ENCODE peak calls at places on chromosomes 1 and 21, in ten cellular contexts. U is suprapubic skin; R is psoas muscle; Z is IMR-90; N is CD8-positive, alpha-beta T cell; X is Peyer's patch; G is neural progenitor cell; E is small intestine; V is prostate gland; Q is tibial artery. F is an unnamed sample.

GRCh38 chr1:10538608-10539355 is 64.0 kb downstream of the PEX14 start:
- DNase-seq in E (no peak), V (no peak), R (no peak), N (no peak), Z (peak), G (no peak), Q (no peak), X (no peak), U (no peak), F (no peak)

GRCh38 chr1:53062731-53063591 is 948 bp downstream of the PODN start:
- DNase-seq in N (no peak), Q (peak), Z (no peak), R (no peak), E (no peak), X (no peak), U (no peak), G (peak), V (no peak), F (no peak)

GRCh38 chr1:55363261-55363660 is 148.1 kb upstream of the USP24 start:
- DNase-seq in X (no peak), R (no peak), E (no peak), Q (no peak), N (no peak), V (no peak), Z (peak), U (no peak), G (no peak), F (no peak)

GRCh38 chr1:145977016-145977415 is 12.5 kb downstream of the POLR3GL start:
- DNase-seq in E (no peak), G (no peak), Z (no peak), X (no peak), Q (peak), U (peak), R (peak), N (no peak), V (no peak), F (no peak)

GRCh38 chr21:30839304-30839703 is 9.7 kb upstream of the KRTAP7-1 start:
- DNase-seq in Z (no peak), U (no peak), V (no peak), N (no peak), Q (no peak), E (peak), G (peak), X (no peak), R (no peak), F (no peak)

GRCh38 chr1:54989968-54990810 is 8.5 kb upstream of the BSND start:
- DNase-seq in G (no peak), Q (no peak), Z (peak), N (no peak), R (no peak), E (no peak), U (no peak), X (no peak), V (no peak), F (no peak)

GRCh38 chr1:248111157-248111556 is 16.2 kb downstream of the OR2L13 start:
- DNase-seq in N (no peak), V (no peak), G (no peak), Q (no peak), E (no peak), U (no peak), R (no peak), X (no peak), Z (no peak), F (no peak)

GRCh38 chr1:26279598-26280332 is at the start of gene SH3BGRL3:
- DNase-seq in X (peak), V (peak), E (peak), Q (peak), N (peak), R (peak), Z (peak), U (peak), G (peak), F (peak)

GRCh38 chr1:19825298-19825697 is 10.2 kb upstream of the RNF186 start:
- DNase-seq in Z (no peak), R (no peak), Q (no peak), X (no peak), N (no peak), E (peak), V (no peak), G (peak), U (no peak), F (no peak)

GRCh38 chr1:116409751-116410182 is 36.7 kb downstream of the ATP1A1 start:
- DNase-seq in E (no peak), G (peak), Z (peak), R (no peak), N (no peak), V (peak), Q (no peak), U (no peak), X (no peak), F (no peak)

GRCh38 chr1:55255901-55256300 is 40.7 kb upstream of the USP24 start:
- DNase-seq in G (no peak), Z (no peak), X (no peak), R (no peak), U (no peak), N (no peak), Q (no peak), E (no peak), V (no peak), F (no peak)

GRCh38 chr1:91335607-91336006 is 69.0 kb downstream of the HFM1 start:
- DNase-seq in U (no peak), G (no peak), N (no peak), Q (no peak), X (no peak), E (no peak), V (no peak), Z (peak), R (no peak), F (no peak)

GRCh38 chr1:156838972-156839371 is 19.9 kb downstream of the INSRR start:
- DNase-seq in Z (no peak), U (no peak), Q (no peak), E (peak), N (peak), V (no peak), G (peak), R (no peak), X (peak), F (no peak)

GRCh38 chr1:226335653-226336052 is 26.7 kb upstream of the LIN9 start:
- DNase-seq in N (no peak), G (no peak), E (no peak), X (no peak), V (no peak), Z (no peak), U (no peak), R (no peak), Q (no peak), F (no peak)

GRCh38 chr1:32798679-32799416 is 18.3 kb downstream of the YARS1 start:
- DNase-seq in X (no peak), R (no peak), G (no peak), N (no peak), Z (no peak), U (no peak), V (no peak), Q (no peak), E (no peak), F (no peak)

GRCh38 chr1:147479864-147480564 is 61.3 kb upstream of the BCL9 start:
- DNase-seq in Z (no peak), X (no peak), R (no peak), E (peak), Q (no peak), G (no peak), N (no peak), V (no peak), U (no peak), F (no peak)

GRCh38 chr1:21951576-21951870 is 14.4 kb upstream of the HSPG2 start:
- DNase-seq in U (no peak), V (no peak), N (no peak), E (no peak), Z (no peak), R (peak), Q (no peak), X (no peak), G (peak), F (no peak)

GRCh38 chr1:236673284-236673919 is 12.9 kb upstream of the ACTN2 start:
- DNase-seq in R (no peak), G (no peak), U (no peak), Q (no peak), Z (peak), V (no peak), X (no peak), E (no peak), N (no peak), F (no peak)

GRCh38 chr1:7387053-7387861 is 383.8 kb upstream of the VAMP3 start:
- DNase-seq in Z (no peak), V (no peak), E (no peak), R (no peak), N (no peak), Q (peak), G (no peak), U (peak), X (peak), F (no peak)

GRCh38 chr1:202165267-202165941 is 5.0 kb upstream of the PTPN7 start:
- DNase-seq in Z (no peak), U (no peak), E (no peak), R (no peak), N (no peak), V (no peak), Q (no peak), X (peak), G (no peak), F (no peak)

GRCh38 chr1:18632711-18633427 is 2.2 kb downstream of the PAX7 start:
- DNase-seq in Q (no peak), X (no peak), Z (no peak), N (no peak), V (no peak), G (peak), U (no peak), E (no peak), R (no peak), F (peak)

GRCh38 chr1:240758296-240758695 is 146.3 kb upstream of the GREM2 start:
- DNase-seq in E (no peak), Q (no peak), X (no peak), U (no peak), Z (no peak), R (no peak), N (no peak), G (no peak), V (no peak), F (no peak)

GRCh38 chr1:23779826-23780371 is 1.7 kb downstream of the PITHD1 start:
- DNase-seq in Q (no peak), E (no peak), X (no peak), N (no peak), V (no peak), G (no peak), Z (peak), R (no peak), U (no peak), F (no peak)

GRCh38 chr1:1344672-1345361 is 4.4 kb downstream of the DVL1 start:
- DNase-seq in X (no peak), R (peak), N (no peak), V (no peak), U (no peak), G (no peak), Z (peak), Q (no peak), E (peak), F (peak)

GRCh38 chr1:151196292-151196800 is 2.0 kb upstream of the PIP5K1A start:
- DNase-seq in R (peak), G (peak), N (no peak), V (peak), Q (peak), E (peak), Z (peak), X (peak), U (no peak), F (no peak)

DNA sequence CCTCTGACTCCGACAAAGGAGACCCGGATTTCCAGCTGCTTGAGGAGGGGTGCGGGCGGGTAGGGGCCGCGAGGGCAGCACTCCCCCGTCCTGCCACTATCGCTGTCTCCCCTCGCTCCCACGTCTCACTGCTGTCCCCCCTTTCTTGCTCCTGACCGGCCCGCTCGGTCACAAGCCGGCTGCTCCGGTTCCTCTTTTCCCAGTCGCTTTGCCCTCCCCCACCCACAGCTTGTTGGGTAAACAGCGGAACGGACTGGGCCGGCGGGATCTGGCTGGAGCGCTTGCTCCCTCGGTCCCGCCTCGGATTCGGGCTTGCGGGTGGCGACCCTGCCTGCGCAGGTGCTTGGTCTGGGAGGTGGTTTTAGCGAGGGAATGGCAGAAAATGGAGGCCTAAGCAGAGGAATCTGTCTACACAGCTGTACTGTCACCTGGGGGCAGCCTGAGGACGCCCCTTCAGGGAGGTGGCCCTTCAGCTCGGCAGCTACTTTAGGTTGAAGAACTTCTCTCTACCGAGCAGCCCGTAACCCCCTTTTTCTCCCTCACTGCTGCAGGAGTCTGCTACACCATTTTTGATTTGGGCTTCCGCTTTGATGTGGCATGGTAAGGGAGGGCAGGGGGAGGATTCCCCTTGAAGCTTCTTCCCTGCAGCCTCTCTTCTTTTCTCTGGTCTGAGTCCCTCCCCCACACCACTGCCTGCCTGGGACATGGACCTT is 645 bp downstream of the ATP6V0B start:
- DNase-seq in V (peak), U (peak), E (peak), X (peak), Q (peak), G (peak), N (peak), R (peak), Z (no peak), F (no peak)
- H3K27ac ChIP-seq in V (peak), U (peak), E (peak), X (peak), Q (peak), G (no peak), N (peak), R (peak), Z (peak), F (peak)

GRCh38 chr1:100249537-100250257 is at the start of gene DBT:
- DNase-seq in G (peak), U (peak), Z (peak), V (peak), X (peak), R (peak), E (peak), Q (peak), N (peak), F (peak)
- H3K4me3 ChIP-seq in G (peak), U (peak), Z (peak), V (peak), X (peak), R (peak), E (peak), Q (peak), N (peak), F (peak)

GRCh38 chr1:84692391-84692790 is 2.1 kb upstream of the SSX2IP start:
- DNase-seq in N (no peak), G (no peak), X (no peak), R (no peak), Z (no peak), Q (no peak), E (no peak), V (no peak), U (no peak), F (no peak)
- H3K27ac ChIP-seq in N (peak), G (no peak), X (no peak), R (no peak), Z (no peak), Q (no peak), E (no peak), V (no peak), U (no peak), F (no peak)

DNA sequence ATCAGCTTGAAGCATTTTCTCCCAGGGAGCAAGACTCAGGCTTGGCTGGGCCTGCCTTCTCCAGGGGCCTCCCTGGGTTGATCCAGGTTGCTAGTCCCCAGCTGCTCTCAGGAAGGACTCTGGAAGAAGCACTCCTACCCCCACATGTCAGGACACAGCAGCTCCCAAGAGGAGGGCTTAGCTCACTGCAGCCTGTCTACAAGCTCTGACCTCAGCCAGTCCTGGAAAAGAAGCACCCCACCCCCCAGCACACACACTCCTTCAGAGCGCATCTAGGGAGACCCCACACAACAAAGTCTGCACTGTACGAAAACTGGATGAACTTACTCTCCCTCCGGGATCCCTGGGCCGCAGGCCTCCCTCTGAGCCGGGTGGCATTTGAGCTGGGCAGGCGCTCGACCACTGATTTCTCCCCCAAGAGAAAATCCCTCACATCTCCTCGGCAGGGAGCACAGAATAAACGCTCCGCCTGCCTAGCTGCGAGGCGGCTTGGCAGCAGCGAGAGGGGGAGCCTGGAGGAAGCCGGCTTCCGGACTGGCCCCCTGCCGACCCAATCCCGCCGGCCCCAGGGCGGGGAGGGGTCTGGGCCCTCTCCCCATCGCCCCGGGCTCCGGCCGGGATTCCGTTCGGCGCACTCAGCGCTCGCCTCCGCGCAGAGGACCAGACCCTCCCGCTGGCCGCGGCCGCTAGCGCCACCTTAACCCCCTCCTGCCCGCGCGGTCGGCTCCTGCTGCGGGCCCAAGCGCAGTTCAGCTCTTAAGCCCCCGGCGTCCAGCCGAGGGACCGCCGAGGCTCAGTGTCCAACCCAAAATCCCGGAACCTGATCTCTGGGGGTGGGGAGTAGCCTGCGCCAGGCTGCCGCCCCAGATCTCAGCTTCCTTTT is at the start of gene KCNA2:
- DNase-seq in R (peak), Q (peak), G (peak), E (no peak), Z (no peak), X (no peak), N (no peak), U (peak), V (no peak), F (peak)
- H3K4me3 ChIP-seq in R (peak), Q (peak), G (peak), E (peak), Z (peak), X (peak), N (peak), U (peak), V (peak), F (peak)

GRCh38 chr1:15705184-15705566 is 21.1 kb downstream of the PLEKHM2 start:
- DNase-seq in G (no peak), R (no peak), Q (no peak), X (no peak), N (no peak), Z (no peak), U (no peak), E (no peak), V (no peak), F (no peak)

GRCh38 chr1:15706751-15707150 is 22.6 kb downstream of the PLEKHM2 start:
- DNase-seq in U (no peak), Z (no peak), N (no peak), Q (no peak), X (no peak), R (peak), E (no peak), V (no peak), G (no peak), F (peak)

GRCh38 chr1:15702722-15703550 is 18.8 kb downstream of the PLEKHM2 start:
- DNase-seq in N (no peak), U (no peak), X (no peak), Z (peak), Q (no peak), E (peak), G (no peak), V (no peak), R (no peak), F (peak)

GRCh38 chr1:15703562-15703961 is 19.4 kb downstream of the PLEKHM2 start:
- DNase-seq in R (peak), U (no peak), E (peak), Q (peak), N (no peak), V (peak), Z (peak), X (no peak), G (no peak), F (no peak)

GRCh38 chr1:15704526-15705183 is 20.5 kb downstream of the PLEKHM2 start:
- DNase-seq in N (no peak), X (no peak), V (no peak), E (no peak), U (no peak), R (no peak), Z (no peak), Q (no peak), G (no peak), F (peak)
- H3K27ac ChIP-seq in N (no peak), X (no peak), V (peak), E (peak), U (peak), R (peak), Z (peak), Q (peak), G (no peak), F (peak)

GRCh38 chr1:8873506-8874229 is 4.8 kb downstream of the ENO1 start:
- DNase-seq in X (peak), E (peak), Z (peak), V (peak), U (peak), R (peak), N (peak), Q (peak), G (peak), F (peak)

GRCh38 chr1:8876099-8876496 is 2.4 kb downstream of the ENO1 start:
- DNase-seq in X (no peak), E (no peak), G (no peak), Z (no peak), V (no peak), Q (no peak), U (no peak), N (no peak), R (no peak), F (no peak)

GRCh38 chr1:8873001-8873400 is 5.5 kb downstream of the ENO1 start:
- DNase-seq in Q (no peak), U (no peak), R (no peak), V (no peak), Z (no peak), N (no peak), E (no peak), X (no peak), G (no peak), F (no peak)

GRCh38 chr1:8875216-8875861 is 3.1 kb downstream of the ENO1 start:
- DNase-seq in U (no peak), R (no peak), X (no peak), N (no peak), Z (no peak), Q (no peak), G (no peak), E (no peak), V (no peak), F (no peak)

GRCh38 chr1:8874230-8875201 is 4.0 kb downstream of the ENO1 start:
- DNase-seq in E (no peak), V (no peak), G (no peak), R (no peak), X (no peak), N (no peak), Q (no peak), Z (peak), U (no peak), F (no peak)
- H3K4me3 ChIP-seq in E (no peak), V (no peak), G (peak), R (peak), X (no peak), N (no peak), Q (peak), Z (no peak), U (peak), F (no peak)

GRCh38 chr1:58573705-58574591 is 3.1 kb downstream of the TACSTD2 start:
- DNase-seq in Z (no peak), E (no peak), N (no peak), Q (no peak), U (no peak), V (no peak), R (no peak), G (no peak), X (no peak), F (peak)

GRCh38 chr1:58573138-58573537 is 3.9 kb downstream of the TACSTD2 start:
- DNase-seq in E (no peak), U (no peak), Z (no peak), V (no peak), X (no peak), N (no peak), Q (no peak), R (no peak), G (no peak), F (no peak)

GRCh38 chr1:58575831-58576726 is 973 bp downstream of the TACSTD2 start:
- DNase-seq in V (peak), X (no peak), R (no peak), Q (no peak), Z (no peak), E (no peak), U (no peak), N (no peak), G (no peak), F (peak)

GRCh38 chr1:58572691-58573090 is 4.4 kb downstream of the TACSTD2 start:
- DNase-seq in R (no peak), E (no peak), X (no peak), Z (no peak), V (peak), Q (no peak), G (no peak), U (no peak), N (no peak), F (peak)

GRCh38 chr1:58574816-58575215 is 2.2 kb downstream of the TACSTD2 start:
- DNase-seq in Q (no peak), E (no peak), X (no peak), V (no peak), R (no peak), N (no peak), U (no peak), Z (no peak), G (no peak), F (no peak)
- H3K27ac ChIP-seq in Q (no peak), E (no peak), X (no peak), V (peak), R (no peak), N (no peak), U (peak), Z (no peak), G (no peak), F (peak)

F was measured in upper lobe of left lung.